ENCODE peak calls at places on chromosomes 2 and 18, in seven cellular contexts. W, P, V, A, X, B and O are unnamed samples. For H3K4me1, the result is how much of the 10 kb centered on the place peaks cover.

GRCh38 chr2:241000831-241001321 is 2.5 kb downstream of the SNED1 start:
- DNase-seq in P (peak), X (no peak), A (no peak), W (no peak), V (peak), B (peak), O (peak)

GRCh38 chr18:7561907-7562460 is 5.1 kb upstream of the PTPRM start:
- DNase-seq in A (no peak), P (no peak), V (no peak), X (no peak), W (no peak), B (no peak), O (no peak)

GRCh38 chr2:97849881-97850540 is 136.6 kb downstream of the ZAP70 start:
- DNase-seq in B (no peak), W (no peak), V (no peak), A (no peak), X (no peak), P (no peak), O (no peak)

GRCh38 chr18:68314403-68314802 is 400.5 kb downstream of the TMX3 start:
- DNase-seq in A (no peak), V (no peak), W (no peak), B (no peak), X (no peak), P (no peak), O (no peak)

GRCh38 chr2:99900589-99900988 is 241.8 kb downstream of the AFF3 start:
- DNase-seq in A (no peak), B (peak), V (no peak), X (no peak), P (no peak), W (no peak), O (no peak)

GRCh38 chr2:84459944-84460429 is 907 bp upstream of the SUCLG1 start:
- DNase-seq in B (no peak), W (no peak), P (no peak), V (no peak), X (no peak), A (no peak), O (no peak)

GRCh38 chr2:16408331-16409005 is 257.2 kb downstream of the CYRIA start:
- DNase-seq in W (no peak), V (no peak), B (no peak), A (no peak), X (no peak), P (no peak), O (no peak)

GRCh38 chr2:20430461-20431302 is 16.2 kb upstream of the RHOB start:
- DNase-seq in B (no peak), P (no peak), V (no peak), A (no peak), X (no peak), W (peak), O (no peak)

GRCh38 chr2:141417246-141417797 is 713.5 kb downstream of the LRP1B start:
- DNase-seq in A (no peak), V (no peak), X (no peak), B (no peak), P (no peak), W (no peak), O (no peak)

GRCh38 chr2:11712866-11713265 is 33.6 kb upstream of the LPIN1 start:
- DNase-seq in A (no peak), W (no peak), P (no peak), X (no peak), V (no peak), B (no peak), O (no peak)

GRCh38 chr2:78992451-78992806 is 33.1 kb upstream of the REG3G start:
- DNase-seq in X (no peak), V (no peak), P (no peak), B (no peak), A (peak), W (no peak), O (no peak)

GRCh38 chr2:136254681-136255080 is 136.7 kb upstream of the CXCR4 start:
- DNase-seq in A (no peak), X (no peak), P (no peak), B (no peak), V (no peak), W (no peak), O (no peak)

GRCh38 chr2:175055993-175056392 is 50.8 kb upstream of the CHN1 start:
- DNase-seq in X (no peak), P (no peak), V (no peak), W (no peak), B (no peak), A (no peak), O (no peak)

GRCh38 chr18:10559566-10560456 is 34.0 kb downstream of the NAPG start:
- DNase-seq in P (no peak), B (no peak), A (no peak), X (no peak), V (no peak), W (no peak), O (peak)

GRCh38 chr2:149617057-149617456 is 29.5 kb upstream of the MMADHC start:
- DNase-seq in W (no peak), B (no peak), P (no peak), A (no peak), X (no peak), V (no peak), O (no peak)

GRCh38 chr2:8684421-8684884 is 2.6 kb downstream of the ID2 start:
- DNase-seq in P (no peak), W (peak), X (peak), B (no peak), A (peak), V (no peak), O (no peak)
- H3K27ac ChIP-seq in P (peak), W (peak), X (peak), B (peak), A (peak), V (peak), O (peak)

DNA sequence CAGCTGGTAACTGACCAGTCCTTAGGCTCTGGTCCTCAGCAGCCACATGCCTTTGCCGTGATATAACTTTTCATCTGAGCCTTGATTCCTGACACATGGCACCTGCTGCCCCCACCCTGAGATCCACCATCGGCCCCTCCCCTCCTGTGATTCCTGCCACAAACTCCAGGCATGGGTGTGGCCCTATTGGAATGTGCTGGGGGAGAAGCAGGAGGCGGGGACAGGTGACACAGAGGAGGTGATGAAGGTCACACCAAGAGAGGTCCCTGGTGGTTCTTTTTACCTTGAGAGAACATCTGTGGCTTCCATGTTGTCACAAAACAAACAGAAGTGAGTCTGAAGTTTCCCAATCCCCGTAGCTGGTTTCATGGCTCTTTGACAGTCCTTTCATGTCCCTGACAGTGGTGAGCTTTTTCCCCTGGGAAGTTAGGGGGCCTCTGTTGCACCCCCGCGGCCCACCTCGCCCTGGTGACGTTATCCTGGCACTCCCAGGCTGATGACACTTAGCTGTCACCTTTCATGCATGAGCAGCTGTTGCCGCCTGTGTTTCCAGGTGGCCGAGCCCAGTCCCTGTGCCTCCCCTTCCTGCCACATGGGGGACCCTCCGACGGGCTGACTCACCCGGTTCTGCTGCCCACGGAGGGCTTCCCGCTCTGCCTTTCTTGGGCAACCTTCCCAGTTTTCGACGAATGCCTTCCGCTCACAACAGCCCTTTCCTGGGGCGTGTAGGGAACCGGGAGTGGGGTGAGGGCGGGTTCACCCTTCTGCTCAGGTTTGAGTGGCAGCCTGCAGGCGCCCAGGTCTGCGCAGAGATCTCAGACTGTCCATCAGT is 66.3 kb upstream of the GLI2 start:
- DNase-seq in A (peak), B (no peak), X (no peak), P (no peak), W (peak), V (peak), O (no peak)
- TF ChIP-seq CTCF in A (no peak), B (no peak), X (no peak), P (no peak), W (peak), V (peak), O (peak)

DNA sequence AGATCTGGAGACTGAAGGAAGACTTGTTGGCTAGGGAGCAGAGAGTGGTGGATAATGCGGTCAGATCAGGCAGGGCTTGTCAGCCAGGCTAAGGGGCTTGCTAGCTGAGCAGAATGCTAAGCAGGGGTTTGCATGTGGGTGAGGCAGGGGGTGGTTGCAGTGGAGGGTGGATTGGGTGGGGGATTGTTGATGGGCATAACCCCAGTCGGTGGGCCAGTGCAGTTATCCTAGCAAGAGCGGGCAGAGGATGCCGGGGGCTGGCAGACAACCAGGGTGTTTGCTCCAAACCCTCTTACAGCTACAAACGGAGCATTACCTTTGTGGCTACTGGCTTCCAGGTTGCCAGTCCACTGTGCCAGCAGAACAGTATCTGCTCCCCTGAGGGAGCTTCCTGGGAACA is 131.5 kb upstream of the LGALSL start:
- DNase-seq in B (no peak), V (no peak), P (no peak), W (no peak), X (no peak), A (no peak), O (no peak)
- H3K4me1 ChIP-seq in B (under half), V (under half), P (under half), W (under half), X (under half), A (under half), O (under half)

GRCh38 chr2:27697660-27698059 is 34.0 kb downstream of the SLC4A1AP start:
- DNase-seq in B (no peak), A (no peak), V (no peak), P (no peak), W (no peak), X (no peak), O (no peak)

GRCh38 chr2:27704342-27704876 is 40.7 kb downstream of the SLC4A1AP start:
- DNase-seq in X (no peak), V (no peak), A (no peak), P (no peak), B (no peak), W (no peak), O (no peak)

GRCh38 chr2:27702302-27702701 is 38.6 kb downstream of the SLC4A1AP start:
- DNase-seq in V (no peak), P (no peak), X (no peak), A (no peak), B (no peak), W (no peak), O (no peak)

GRCh38 chr2:27703638-27704341 is 40.1 kb downstream of the SLC4A1AP start:
- DNase-seq in B (peak), V (peak), W (peak), P (peak), A (peak), X (peak), O (peak)

GRCh38 chr2:27701676-27702075 is 38.0 kb downstream of the SLC4A1AP start:
- DNase-seq in P (no peak), A (peak), V (no peak), W (peak), X (no peak), B (no peak), O (no peak)
- H3K27ac ChIP-seq in P (no peak), A (peak), V (no peak), W (no peak), X (no peak), B (no peak), O (no peak)

GRCh38 chr18:65938592-65939372 is 188.0 kb downstream of the CDH7 start:
- DNase-seq in X (no peak), A (peak), V (no peak), B (no peak), W (no peak), P (no peak), O (no peak)
- TF ChIP-seq CTCF in X (no peak), A (no peak), V (no peak), B (no peak), W (peak), P (no peak), O (peak)

GRCh38 chr2:229571243-229571642 is 143.1 kb downstream of the DNER start:
- DNase-seq in W (no peak), B (no peak), V (no peak), X (no peak), P (no peak), A (no peak), O (no peak)
- H3K4me1 ChIP-seq in W (under half), B (under half), V (under half), X (under half), P (under half), A (under half), O (under half)

GRCh38 chr2:152423684-152424083 is 88.7 kb downstream of the FMNL2 start:
- DNase-seq in B (no peak), V (no peak), A (no peak), W (no peak), X (no peak), P (no peak), O (no peak)

GRCh38 chr2:152420923-152421322 is 85.9 kb downstream of the FMNL2 start:
- DNase-seq in V (no peak), A (no peak), W (no peak), B (no peak), P (no peak), X (no peak), O (no peak)

GRCh38 chr2:152418688-152419087 is 83.7 kb downstream of the FMNL2 start:
- DNase-seq in A (no peak), B (no peak), X (peak), W (no peak), P (no peak), V (no peak), O (no peak)

GRCh38 chr2:152421521-152422367 is 86.8 kb downstream of the FMNL2 start:
- DNase-seq in X (peak), A (peak), P (no peak), W (no peak), V (peak), B (peak), O (no peak)

GRCh38 chr2:152419944-152420813 is 85.2 kb downstream of the FMNL2 start:
- DNase-seq in P (no peak), B (no peak), V (no peak), X (no peak), W (no peak), A (no peak), O (no peak)
- H3K27ac ChIP-seq in P (peak), B (no peak), V (no peak), X (no peak), W (peak), A (peak), O (no peak)

GRCh38 chr2:1051075-1051474 is 100.4 kb downstream of the SNTG2 start:
- DNase-seq in A (peak), X (no peak), B (no peak), W (no peak), P (no peak), V (no peak), O (no peak)
- TF ChIP-seq CTCF in A (no peak), X (no peak), B (no peak), W (no peak), P (no peak), V (no peak), O (no peak)